ENCODE peak calls at places on chromosomes 7 and 10, in nine cellular contexts. N, Z, U, P, B, C, G, F and D are unnamed samples.

GRCh38 chr10:110392860-110393732 is 88.4 kb upstream of the SMNDC1 start:
- DNase-seq in F (no peak), G (no peak), B (peak), C (no peak), Z (no peak), P (no peak), N (peak), U (peak), D (peak)

GRCh38 chr10:130243015-130243414 is 106.8 kb downstream of the GLRX3 start:
- DNase-seq in U (no peak), Z (no peak), B (no peak), P (no peak), N (no peak), F (no peak), G (no peak), C (no peak), D (no peak)

GRCh38 chr10:80730522-80730921 is 192.8 kb downstream of the SH2D4B start:
- DNase-seq in U (no peak), P (no peak), C (no peak), Z (no peak), F (no peak), N (no peak), B (no peak), G (no peak), D (no peak)

GRCh38 chr10:130479906-130480305 is 343.7 kb downstream of the GLRX3 start:
- DNase-seq in Z (no peak), B (no peak), U (no peak), F (no peak), N (no peak), G (no peak), C (no peak), P (no peak), D (no peak)

GRCh38 chr10:44198096-44198779 is 186.7 kb downstream of the CXCL12 start:
- DNase-seq in B (no peak), P (no peak), N (no peak), C (no peak), F (no peak), Z (no peak), G (no peak), U (no peak), D (no peak)

GRCh38 chr7:34454381-34454780 is 203.6 kb upstream of the NPSR1 start:
- DNase-seq in B (no peak), C (no peak), F (no peak), P (no peak), U (no peak), N (no peak), Z (no peak), G (no peak), D (no peak)

GRCh38 chr10:12777840-12778585 is 223.5 kb downstream of the CCDC3 start:
- DNase-seq in B (no peak), P (no peak), F (no peak), U (no peak), G (no peak), C (no peak), N (no peak), Z (no peak), D (no peak)

GRCh38 chr7:82481499-82482097 is 38.0 kb upstream of the CACNA2D1 start:
- DNase-seq in G (no peak), P (peak), C (peak), N (no peak), B (peak), Z (no peak), U (peak), F (no peak), D (no peak)